ENCODE peak calls at places on chromosomes 1 and 21, in ten cellular contexts. A is psoas muscle; Z is fibroblast of lung; K is left lung; V is GM23248; Y is tibial artery; M is CD8-positive, alpha-beta T cell; B is cardiac muscle cell; U is lower lobe of right lung; Q is hepatocyte. H is an unnamed sample. For H3K27me3, the result is how much of the 10 kb centered on the place peaks cover.

GRCh38 chr1:24098102-24098501 is 13.8 kb downstream of the MYOM3 start:
- DNase-seq in V (no peak), Y (no peak), M (no peak), A (no peak), U (no peak), Z (no peak), B (no peak), K (no peak), Q (no peak), H (no peak)

GRCh38 chr1:172431721-172432192 is 11.3 kb downstream of the C1orf105 start:
- DNase-seq in U (peak), M (peak), A (no peak), V (no peak), B (no peak), Z (no peak), Q (peak), K (peak), Y (no peak), H (no peak)

GRCh38 chr21:37257526-37257966 is 9.6 kb downstream of the VPS26C start:
- DNase-seq in Q (no peak), Y (no peak), K (peak), B (no peak), V (peak), M (no peak), U (peak), A (peak), Z (peak), H (peak)

GRCh38 chr1:173269490-173270230 is 62.5 kb upstream of the TNFSF4 start:
- DNase-seq in K (no peak), Z (peak), B (no peak), U (no peak), A (no peak), Q (no peak), Y (no peak), V (peak), M (no peak), H (peak)

GRCh38 chr1:206705187-206705586 is 20.5 kb downstream of the MAPKAPK2 start:
- DNase-seq in V (peak), M (no peak), Y (peak), Z (peak), K (no peak), B (no peak), A (peak), U (no peak), Q (peak), H (peak)

GRCh38 chr1:100481320-100481719 is 56.6 kb upstream of the GPR88 start:
- DNase-seq in V (no peak), K (no peak), B (no peak), A (no peak), Y (no peak), Q (no peak), M (no peak), U (no peak), Z (no peak), H (no peak)

GRCh38 chr1:178632619-178633018 is 92.4 kb upstream of the RALGPS2 start:
- DNase-seq in V (peak), Z (peak), U (no peak), B (no peak), Q (no peak), Y (no peak), K (no peak), M (no peak), A (no peak), H (no peak)

GRCh38 chr1:42876009-42876408 is 29.6 kb downstream of the ZNF691 start:
- DNase-seq in B (no peak), M (no peak), Y (no peak), Z (no peak), V (no peak), A (no peak), U (no peak), Q (no peak), K (no peak), H (no peak)

GRCh38 chr1:218772575-218772974 is 401.1 kb upstream of the LYPLAL1 start:
- DNase-seq in Z (peak), Y (no peak), U (no peak), B (no peak), M (no peak), K (no peak), V (peak), A (no peak), Q (no peak), H (no peak)

GRCh38 chr21:44794031-44794374 is 7.6 kb downstream of the UBE2G2 start:
- DNase-seq in Y (no peak), Z (no peak), K (no peak), A (no peak), V (no peak), M (no peak), Q (no peak), U (no peak), B (no peak), H (no peak)

GRCh38 chr1:245370905-245371581 is 216.3 kb downstream of the KIF26B start:
- DNase-seq in Q (no peak), U (no peak), M (no peak), Y (no peak), K (no peak), B (no peak), A (no peak), Z (no peak), V (no peak), H (no peak)

GRCh38 chr1:220874201-220874655 is 5.0 kb upstream of the HLX start:
- DNase-seq in Q (peak), Y (no peak), U (no peak), Z (no peak), A (no peak), B (peak), V (peak), M (no peak), K (no peak), H (peak)

GRCh38 chr1:202692959-202693555 is 17.2 kb downstream of the SYT2 start:
- DNase-seq in V (peak), U (peak), M (peak), Y (peak), A (peak), Q (peak), Z (peak), B (peak), K (peak), H (peak)

GRCh38 chr1:173914366-173914871 is 2.7 kb downstream of the SERPINC1 start:
- DNase-seq in M (peak), V (peak), Q (peak), A (no peak), U (no peak), B (peak), K (no peak), Y (no peak), Z (no peak), H (peak)

GRCh38 chr1:192749349-192749748 is 59.5 kb upstream of the RGS2 start:
- DNase-seq in Y (no peak), A (no peak), B (peak), U (no peak), Z (no peak), M (no peak), K (no peak), V (no peak), Q (no peak), H (no peak)

GRCh38 chr1:107830075-107830474 is 134.9 kb downstream of the VAV3 start:
- DNase-seq in U (no peak), K (no peak), B (no peak), Z (no peak), Y (no peak), A (no peak), Q (no peak), M (no peak), V (no peak), H (no peak)

GRCh38 chr1:162587347-162587746 is 25.8 kb downstream of the UAP1 start:
- DNase-seq in M (no peak), Z (no peak), V (no peak), Q (no peak), A (no peak), B (no peak), K (no peak), Y (no peak), U (no peak), H (no peak)

GRCh38 chr1:228459091-228459993 is 27.8 kb upstream of the RNF187 start:
- DNase-seq in Z (peak), U (no peak), A (peak), M (peak), K (peak), Q (peak), B (peak), Y (peak), V (peak), H (peak)

GRCh38 chr1:26723013-26723991 is 27.5 kb downstream of the ARID1A start:
- DNase-seq in V (peak), B (peak), Y (peak), A (peak), Q (peak), K (peak), Z (peak), M (peak), U (peak), H (peak)

GRCh38 chr21:41965045-41965444 is 11.2 kb upstream of the C2CD2 start:
- DNase-seq in Y (no peak), K (no peak), Q (no peak), U (no peak), M (no peak), V (no peak), B (no peak), Z (no peak), A (no peak), H (no peak)

GRCh38 chr1:31696246-31696645 is 7.6 kb downstream of the COL16A1 start:
- DNase-seq in B (no peak), A (no peak), Y (no peak), K (no peak), V (no peak), Q (no peak), Z (no peak), M (no peak), U (no peak), H (no peak)

GRCh38 chr1:11175461-11175860 is 13.7 kb upstream of the ANGPTL7 start:
- DNase-seq in Q (no peak), K (no peak), Z (no peak), M (no peak), A (no peak), V (no peak), Y (no peak), U (no peak), B (no peak), H (no peak)

GRCh38 chr1:52588535-52588934 is 13.6 kb upstream of the GPX7 start:
- DNase-seq in A (no peak), K (no peak), Q (no peak), Z (no peak), M (no peak), Y (no peak), U (no peak), B (no peak), V (no peak), H (no peak)

GRCh38 chr1:156600733-156601121 is 552 bp downstream of the GPATCH4 start:
- DNase-seq in U (no peak), K (no peak), B (no peak), A (no peak), V (peak), Y (no peak), M (no peak), Q (no peak), Z (peak), H (no peak)

GRCh38 chr1:39954870-39955546 is at the start of gene MFSD2A:
- DNase-seq in B (peak), U (peak), V (peak), Q (peak), A (peak), K (peak), Z (peak), Y (peak), M (peak), H (peak)

GRCh38 chr1:220803401-220804201 is 16.9 kb downstream of the MTARC1 start:
- DNase-seq in U (no peak), Y (no peak), A (no peak), B (no peak), V (peak), Z (no peak), M (no peak), K (no peak), Q (peak), H (peak)

GRCh38 chr1:48246727-48247126 is 24.2 kb downstream of the SLC5A9 start:
- DNase-seq in M (no peak), V (no peak), Q (no peak), U (peak), A (no peak), B (no peak), K (peak), Z (no peak), Y (peak), H (no peak)

GRCh38 chr1:176696109-176696508 is 233.1 kb downstream of the PAPPA2 start:
- DNase-seq in Y (no peak), B (peak), V (peak), M (no peak), K (peak), U (peak), Q (peak), A (peak), Z (peak), H (no peak)

GRCh38 chr21:33127154-33127893 is 57.4 kb downstream of the OLIG1 start:
- DNase-seq in M (peak), V (peak), Q (peak), B (peak), Z (peak), Y (peak), K (peak), A (peak), U (peak), H (peak)

GRCh38 chr1:16212251-16212961 is at the start of gene ARHGEF19:
- DNase-seq in Q (peak), A (no peak), V (no peak), M (no peak), B (no peak), K (peak), Y (no peak), U (peak), Z (no peak), H (no peak)

GRCh38 chr1:186214816-186215215 is 160.2 kb downstream of the TPR start:
- DNase-seq in U (no peak), M (no peak), Y (no peak), K (no peak), Z (peak), V (peak), A (no peak), Q (no peak), B (no peak), H (no peak)

GRCh38 chr1:201286445-201286844 is 3.1 kb downstream of the PKP1 start:
- DNase-seq in A (no peak), Y (no peak), V (no peak), Z (no peak), Q (no peak), B (no peak), M (no peak), U (no peak), K (no peak), H (no peak)

GRCh38 chr1:9730096-9730901 is 78.8 kb downstream of the PIK3CD start:
- DNase-seq in U (peak), K (peak), B (no peak), V (no peak), Q (no peak), A (no peak), Z (no peak), M (no peak), Y (peak), H (no peak)

GRCh38 chr1:3134378-3135072 is 65.5 kb downstream of the PRDM16 start:
- DNase-seq in A (no peak), Z (no peak), U (no peak), M (no peak), B (no peak), Q (peak), Y (no peak), K (no peak), V (no peak), H (no peak)

GRCh38 chr1:3135073-3135745 is 66.2 kb downstream of the PRDM16 start:
- DNase-seq in B (no peak), U (no peak), V (no peak), M (no peak), Z (no peak), Y (no peak), K (no peak), A (no peak), Q (peak), H (no peak)

GRCh38 chr1:3136532-3136931 is 67.5 kb downstream of the PRDM16 start:
- DNase-seq in Y (no peak), K (no peak), U (no peak), Z (no peak), M (no peak), A (no peak), V (no peak), Q (no peak), B (no peak), H (no peak)

GRCh38 chr1:3137111-3138100 is 68.4 kb downstream of the PRDM16 start:
- DNase-seq in Q (no peak), V (no peak), Z (no peak), M (no peak), Y (no peak), U (no peak), K (no peak), A (no peak), B (no peak), H (no peak)

DNA sequence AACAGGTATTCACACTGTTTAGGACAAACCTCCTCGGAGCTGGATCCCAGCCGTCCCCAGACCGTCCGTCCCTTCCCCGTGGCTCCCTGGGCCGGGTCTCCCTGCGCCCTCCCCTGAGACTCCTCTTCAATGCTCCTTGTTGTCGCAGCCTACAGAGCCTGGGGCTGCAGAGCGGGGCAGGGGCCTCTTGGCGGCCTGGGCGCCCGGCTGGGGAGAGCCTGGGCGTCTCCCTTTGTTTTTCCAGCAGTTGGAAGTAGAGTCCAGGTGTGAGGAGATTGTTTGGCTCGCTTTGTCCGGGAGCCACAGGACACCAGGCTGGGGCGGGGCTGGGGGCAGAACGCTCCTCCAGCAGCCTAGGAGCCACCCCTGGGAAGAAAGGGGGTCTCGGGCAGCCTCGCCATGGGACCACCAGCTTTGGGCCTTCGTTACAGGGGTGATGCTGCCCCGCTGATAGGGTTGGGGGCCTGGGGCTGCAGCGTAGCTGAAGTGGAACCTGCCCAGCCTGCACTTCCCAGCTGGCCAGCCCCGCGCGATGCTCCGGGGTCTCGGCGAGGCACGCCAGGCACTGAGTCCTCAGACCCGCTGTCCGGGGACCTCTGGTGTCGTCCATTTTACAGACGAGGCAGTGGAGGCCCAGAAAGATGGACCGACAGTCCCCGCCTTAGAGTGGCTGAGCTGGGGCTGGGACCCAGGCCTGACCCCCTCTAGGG is 66.9 kb downstream of the PRDM16 start:
- DNase-seq in B (no peak), Y (no peak), K (no peak), U (no peak), V (no peak), M (no peak), Q (no peak), Z (no peak), A (no peak), H (no peak)
- H3K27me3 ChIP-seq in B (under half), Y (under half), K (under half), U (under half), V (under half), M (under half), Q (under half), Z (under half), A (under half), H (half or more)

DNA sequence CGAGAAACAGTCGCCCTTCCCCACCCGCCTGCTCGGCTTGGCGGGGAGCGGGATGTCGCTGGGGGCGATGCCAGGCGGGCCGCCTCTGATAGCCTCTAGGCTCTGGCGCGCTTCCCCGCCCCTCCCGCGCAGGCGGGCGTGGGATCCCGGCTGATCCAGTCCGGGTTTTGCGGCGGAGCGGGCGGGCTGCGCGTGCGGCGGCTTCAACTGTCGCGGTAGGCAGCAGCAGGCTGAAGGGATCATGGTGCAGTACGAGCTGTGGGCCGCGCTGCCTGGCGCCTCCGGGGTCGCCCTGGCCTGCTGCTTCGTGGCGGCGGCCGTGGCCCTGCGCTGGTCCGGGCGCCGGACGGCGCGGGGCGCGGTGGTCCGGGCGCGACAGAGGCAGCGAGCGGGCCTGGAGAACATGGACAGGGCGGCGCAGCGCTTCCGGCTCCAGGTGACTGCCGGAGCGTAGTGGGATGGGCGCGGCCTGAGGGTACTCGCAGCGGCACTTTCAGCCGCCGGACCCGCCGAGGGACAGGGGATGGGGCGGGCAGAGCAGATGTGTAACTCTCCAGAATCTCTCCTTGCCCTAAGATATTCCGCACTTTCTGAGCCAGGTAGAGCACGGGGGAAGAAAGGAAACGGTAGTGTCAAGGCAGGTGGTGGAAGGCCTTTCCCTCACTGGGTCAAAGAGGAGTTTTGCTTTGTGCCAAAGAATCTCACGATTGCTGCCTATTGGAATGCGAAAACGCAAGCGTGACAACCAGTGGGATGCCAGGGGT is at the start of gene FAAH:
- DNase-seq in B (peak), Q (peak), U (peak), K (peak), V (peak), Y (no peak), M (peak), A (peak), Z (peak), H (peak)
- H3K4me3 ChIP-seq in B (peak), Q (peak), U (peak), K (peak), V (peak), Y (peak), M (peak), A (peak), Z (no peak), H (peak)

DNA sequence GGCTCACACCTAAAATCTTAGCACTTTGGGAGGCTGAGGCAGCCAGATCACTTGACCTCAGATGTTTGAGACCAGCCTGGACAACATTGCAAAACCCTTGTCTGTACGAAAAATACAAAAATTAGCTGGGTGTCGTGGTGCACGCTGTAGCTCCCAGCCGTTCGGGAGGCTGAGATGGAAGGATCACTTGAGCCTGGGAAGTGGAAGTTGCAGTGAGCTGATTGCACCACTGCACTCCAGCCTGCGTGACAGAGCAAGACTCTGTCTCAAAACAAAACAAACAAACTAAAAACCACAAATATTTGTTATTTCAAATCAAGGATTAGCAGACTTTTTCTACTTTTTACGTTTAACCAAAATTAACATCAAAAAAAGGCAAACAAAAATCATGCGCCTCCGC is 31.3 kb downstream of the INKA2 start:
- DNase-seq in Y (no peak), Q (no peak), B (no peak), U (peak), K (no peak), A (no peak), M (no peak), Z (peak), V (no peak), H (no peak)
- H3K27me3 ChIP-seq in Y (under half), Q (under half), B (under half), U (under half), K (under half), A (under half), M (under half), Z (under half), V (under half), H (under half)

DNA sequence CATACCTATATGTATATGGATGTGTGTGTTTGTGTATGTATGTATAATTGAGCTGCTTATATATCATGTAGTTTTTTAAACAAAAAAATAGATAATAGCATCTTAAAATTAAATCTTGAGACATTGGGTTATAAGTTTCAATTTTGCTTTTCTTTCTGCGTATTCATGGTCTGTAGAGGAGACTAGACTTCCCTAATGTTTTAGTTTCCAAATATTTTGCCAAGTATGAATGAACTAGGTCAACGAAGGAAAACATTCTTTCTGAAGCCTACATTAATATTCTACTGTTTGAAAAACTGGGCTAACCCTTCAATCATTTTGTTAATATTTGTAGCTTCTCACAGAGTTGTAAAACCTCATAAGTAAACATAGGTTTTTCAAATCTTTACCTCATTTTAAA is 592.6 kb downstream of the USP25 start:
- DNase-seq in B (no peak), K (no peak), Q (no peak), V (peak), M (no peak), Y (no peak), A (no peak), Z (peak), U (no peak), H (no peak)
- H3K4me3 ChIP-seq in B (no peak), K (no peak), Q (no peak), V (peak), M (no peak), Y (peak), A (no peak), Z (no peak), U (no peak), H (no peak)